ENCODE peak calls at places on chromosomes 3 and 15, in eight cellular contexts. D, X, U, Q, J, F, G and T are unnamed samples. For H3K4me1 and H3K9me3, the result is how much of the 10 kb centered on the place peaks cover.

GRCh38 chr3:147404800-147405551 is 1.4 kb downstream of the ZIC4 start:
- DNase-seq in Q (no peak), F (no peak), D (no peak), J (no peak), X (no peak), G (no peak), U (no peak), T (no peak)

GRCh38 chr15:40873625-40874561 is at the start of gene RHOV:
- DNase-seq in F (peak), J (no peak), D (peak), G (peak), Q (peak), X (peak), U (peak), T (peak)

GRCh38 chr3:133136114-133137041 is 98.2 kb downstream of the TMEM108 start:
- DNase-seq in X (no peak), J (no peak), D (peak), Q (no peak), F (no peak), U (no peak), G (no peak), T (no peak)

GRCh38 chr3:46948830-46949671 is 27.5 kb downstream of the CCDC12 start:
- DNase-seq in G (peak), U (no peak), X (no peak), F (no peak), Q (no peak), J (no peak), D (peak), T (no peak)

GRCh38 chr3:65080432-65080831 is 392.6 kb upstream of the ADAMTS9 start:
- DNase-seq in D (no peak), U (no peak), F (no peak), J (no peak), X (no peak), Q (no peak), G (no peak), T (no peak)

GRCh38 chr3:124313621-124314020 is 321.7 kb upstream of the ROPN1 start:
- DNase-seq in Q (no peak), G (no peak), D (no peak), F (no peak), J (no peak), X (no peak), U (no peak), T (no peak)

GRCh38 chr3:37700849-37701248 is 160.8 kb upstream of the CTDSPL start:
- DNase-seq in J (no peak), U (no peak), G (no peak), F (no peak), X (no peak), D (no peak), Q (no peak), T (peak)

GRCh38 chr3:59717679-59718205 is 667.9 kb upstream of the CFAP20DC start:
- DNase-seq in Q (no peak), J (no peak), F (no peak), D (no peak), U (no peak), X (no peak), G (no peak), T (no peak)

GRCh38 chr3:168165390-168166269 is 69.9 kb upstream of the GOLIM4 start:
- DNase-seq in G (no peak), J (peak), Q (peak), D (peak), X (no peak), F (peak), U (peak), T (no peak)

GRCh38 chr15:35308802-35309201 is 223.7 kb upstream of the NANOGP8 start:
- DNase-seq in G (no peak), F (no peak), U (no peak), D (no peak), X (no peak), J (peak), Q (peak), T (no peak)

GRCh38 chr15:80180986-80181385 is 28.2 kb downstream of the FAH start:
- DNase-seq in X (no peak), G (no peak), D (no peak), F (no peak), J (no peak), Q (no peak), U (no peak), T (no peak)

GRCh38 chr3:72657666-72658065 is 190.6 kb downstream of the SHQ1 start:
- DNase-seq in D (no peak), G (no peak), J (no peak), U (no peak), Q (no peak), F (no peak), X (no peak), T (no peak)

GRCh38 chr15:83446904-83447708 is at the start of gene SH3GL3:
- DNase-seq in G (peak), Q (peak), X (peak), J (peak), F (peak), U (peak), D (peak), T (peak)

GRCh38 chr3:148269816-148270215 is 427.9 kb upstream of the AGTR1 start:
- DNase-seq in G (no peak), Q (no peak), U (no peak), D (no peak), X (no peak), F (no peak), J (no peak), T (no peak)

GRCh38 chr3:194617827-194618226 is 15.4 kb downstream of the TMEM44 start:
- DNase-seq in D (no peak), G (no peak), F (no peak), U (no peak), Q (peak), J (no peak), X (no peak), T (no peak)

GRCh38 chr3:147507638-147508286 is 98.6 kb downstream of the ZIC1 start:
- DNase-seq in F (no peak), D (no peak), Q (peak), G (no peak), X (no peak), J (peak), U (no peak), T (no peak)

GRCh38 chr3:48633743-48634142 is 1.5 kb downstream of the SLC26A6 start:
- DNase-seq in Q (no peak), G (no peak), D (no peak), X (peak), U (no peak), F (no peak), J (no peak), T (no peak)

GRCh38 chr3:67765575-67765974 is 111.2 kb upstream of the SUCLG2 start:
- DNase-seq in D (no peak), G (no peak), J (no peak), F (no peak), X (no peak), U (no peak), Q (no peak), T (no peak)

GRCh38 chr3:110589381-110589780 is 482.2 kb upstream of the NECTIN3 start:
- DNase-seq in G (no peak), U (no peak), J (no peak), F (no peak), Q (no peak), X (no peak), D (no peak), T (no peak)

GRCh38 chr3:103906808-103907207 is 1459.9 kb upstream of the ALCAM start:
- DNase-seq in Q (no peak), F (no peak), X (no peak), D (no peak), U (no peak), G (no peak), J (no peak), T (no peak)

GRCh38 chr3:60877188-60877587 is 374.1 kb downstream of the FHIT start:
- DNase-seq in F (no peak), J (no peak), U (no peak), D (no peak), Q (no peak), X (no peak), G (no peak), T (no peak)

GRCh38 chr15:35173444-35174118 is 88.5 kb upstream of the NANOGP8 start:
- DNase-seq in F (no peak), D (no peak), G (no peak), X (no peak), J (no peak), U (no peak), Q (peak), T (no peak)

GRCh38 chr3:123333401-123333800 is 115.5 kb downstream of the ADCY5 start:
- DNase-seq in F (no peak), D (no peak), G (no peak), J (no peak), Q (no peak), X (peak), U (no peak), T (peak)

GRCh38 chr3:128578346-128578745 is 72.3 kb downstream of the RPN1 start:
- DNase-seq in J (no peak), X (no peak), Q (no peak), G (no peak), F (no peak), U (no peak), D (no peak), T (no peak)

GRCh38 chr3:113166719-113167492 is 44.5 kb upstream of the BOC start:
- DNase-seq in Q (peak), U (peak), F (peak), D (no peak), J (peak), X (no peak), G (peak), T (peak)

GRCh38 chr3:12659316-12660015 is 4.5 kb downstream of the RAF1 start:
- DNase-seq in J (no peak), X (no peak), G (no peak), Q (peak), D (no peak), F (no peak), U (no peak), T (no peak)
- H3K27ac ChIP-seq in J (peak), X (peak), G (peak), Q (peak), D (no peak), F (peak), U (no peak), T (peak)

DNA sequence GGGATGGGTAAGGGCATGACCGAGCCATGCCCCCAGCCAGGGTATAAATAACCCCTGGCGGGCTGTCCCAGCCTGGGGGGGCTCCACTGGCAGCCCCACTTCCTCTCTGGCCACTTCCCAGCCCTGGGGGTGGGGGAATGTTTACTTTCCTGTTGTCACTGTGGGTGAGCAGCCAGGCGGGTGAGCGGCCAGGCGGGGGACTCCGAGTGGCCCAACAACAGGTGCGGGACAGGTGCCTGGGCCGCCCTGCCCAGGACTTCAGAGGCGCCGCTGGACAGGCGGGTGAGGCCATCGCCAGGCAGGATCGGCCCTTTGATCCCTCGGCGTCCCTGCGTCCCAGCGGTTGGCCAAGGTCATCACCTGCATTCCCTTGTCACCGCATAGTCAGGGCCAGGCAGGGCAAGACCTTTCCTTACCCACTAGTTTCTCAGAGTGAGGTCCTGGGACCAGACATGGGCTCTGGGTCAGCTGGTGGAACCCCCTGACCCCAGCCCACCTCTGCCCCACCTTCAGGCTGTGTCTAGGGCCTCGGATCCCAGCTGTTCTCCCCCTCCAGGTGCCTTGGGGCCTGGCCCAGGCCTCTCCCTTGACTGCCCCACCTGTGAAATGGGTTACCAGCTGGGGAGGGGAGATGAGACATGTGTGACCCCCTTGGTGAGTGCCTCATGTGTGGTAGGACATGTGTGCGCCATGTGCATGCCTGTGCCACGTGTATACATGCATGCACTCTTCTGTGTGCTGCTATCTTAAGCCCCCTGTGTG is 16.6 kb downstream of the SEMA3F start:
- DNase-seq in J (no peak), X (no peak), Q (no peak), D (no peak), G (no peak), U (no peak), F (peak), T (no peak)
- H3K4me1 ChIP-seq in J (under half), X (under half), Q (under half), D (under half), G (under half), U (under half), F (half or more), T (under half)

DNA sequence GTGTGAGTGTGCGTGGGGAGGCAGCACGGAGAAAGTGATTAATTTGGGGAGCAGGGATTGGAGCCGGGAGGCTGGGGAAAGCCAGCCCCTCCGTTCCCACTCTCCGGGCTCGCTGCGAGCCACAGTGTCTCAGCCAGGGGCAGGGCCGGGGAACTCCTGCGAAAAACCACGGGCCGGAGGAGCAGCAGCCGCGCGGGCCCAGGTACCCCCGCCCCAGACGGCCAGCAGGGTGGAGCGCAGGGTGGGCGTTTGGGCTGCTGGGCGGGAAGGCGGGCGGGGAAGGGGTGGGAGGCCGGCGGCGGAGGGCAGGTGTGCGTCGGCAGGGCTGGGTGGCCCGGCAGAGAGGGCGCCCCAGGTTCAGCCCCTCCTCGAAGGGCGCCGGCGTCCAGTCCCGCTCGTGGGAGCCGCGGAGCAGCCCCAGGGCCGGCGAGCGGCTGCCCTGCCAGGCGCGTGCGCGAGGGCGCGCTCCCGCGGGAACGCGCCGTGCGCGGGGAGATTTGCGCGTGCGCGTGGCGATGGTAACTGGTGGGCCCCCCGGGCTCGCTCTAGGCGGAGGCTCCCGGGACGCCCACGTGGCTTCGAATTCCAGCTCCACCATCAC is 1.4 kb downstream of the CHL1 start:
- DNase-seq in G (no peak), D (no peak), J (no peak), Q (no peak), U (no peak), F (no peak), X (no peak), T (no peak)
- H3K9me3 ChIP-seq in G (under half), D (under half), J (under half), Q (under half), U (under half), F (under half), X (under half), T (under half)

GRCh38 chr15:63752075-63752684 is 81.6 kb downstream of the HERC1 start:
- DNase-seq in J (peak), X (no peak), F (no peak), G (no peak), U (no peak), Q (peak), D (peak), T (no peak)

GRCh38 chr15:63759752-63760151 is 74.0 kb downstream of the HERC1 start:
- DNase-seq in J (no peak), X (no peak), F (no peak), D (no peak), G (no peak), Q (no peak), U (no peak), T (no peak)

GRCh38 chr15:63752979-63753378 is 80.8 kb downstream of the HERC1 start:
- DNase-seq in D (no peak), X (no peak), J (no peak), G (no peak), F (no peak), U (no peak), Q (no peak), T (no peak)

GRCh38 chr15:63749330-63749942 is 84.3 kb downstream of the HERC1 start:
- DNase-seq in J (no peak), D (no peak), U (no peak), Q (no peak), G (no peak), X (no peak), F (no peak), T (no peak)

DNA sequence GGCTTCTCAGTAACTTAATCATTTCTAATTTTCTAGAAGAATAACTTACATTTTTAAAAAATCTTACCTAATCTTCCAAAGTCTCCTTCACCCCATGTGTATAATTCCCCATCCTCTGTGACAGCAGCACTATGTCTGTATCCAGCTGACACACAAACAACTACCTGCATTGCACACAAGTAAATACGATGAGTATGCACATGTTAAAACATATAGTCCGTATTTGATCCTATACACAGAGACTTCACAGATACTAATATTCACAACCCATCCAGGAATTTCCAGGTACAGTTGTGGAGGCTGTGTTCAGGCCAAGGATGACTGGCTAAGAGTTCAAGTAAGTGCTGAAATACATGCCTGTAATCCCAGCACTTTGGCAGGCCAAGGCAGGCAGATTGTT is 78.6 kb downstream of the HERC1 start:
- DNase-seq in Q (no peak), J (no peak), D (no peak), X (no peak), F (no peak), U (no peak), G (no peak), T (no peak)
- H3K27ac ChIP-seq in Q (no peak), J (no peak), D (no peak), X (no peak), F (no peak), U (no peak), G (no peak), T (no peak)

GRCh38 chr3:117920240-117920923 is 1114.3 kb downstream of the IGSF11 start:
- DNase-seq in Q (no peak), F (no peak), X (no peak), U (no peak), G (no peak), D (no peak), J (no peak), T (no peak)
- H3K4me1 ChIP-seq in Q (under half), F (under half), X (under half), U (under half), G (under half), D (under half), J (under half), T (under half)